ENCODE peak calls at places on chromosomes 11 and 22, in eight cellular contexts. D is ovary; J is substantia nigra; M is naive B cell; I is osteocyte; Y is stimulated activated naive CD4-positive, alpha-beta T cell; U is myocyte; F is upper lobe of right lung. X is an unnamed sample.

GRCh38 chr11:1854949-1855885 is 2.3 kb downstream of the LSP1 start:
- DNase-seq in M (no peak), U (no peak), D (no peak), Y (no peak), I (no peak), F (no peak), J (no peak), X (no peak)

GRCh38 chr22:46746620-46747019 is 8.6 kb upstream of the CERK start:
- DNase-seq in I (no peak), F (no peak), J (no peak), M (no peak), Y (no peak), U (no peak), D (no peak), X (no peak)

GRCh38 chr11:116644948-116645305 is 127.9 kb downstream of the BUD13 start:
- DNase-seq in F (no peak), U (no peak), D (no peak), M (no peak), Y (no peak), I (no peak), J (no peak), X (peak)

GRCh38 chr11:67609316-67609715 is 2.6 kb downstream of the NDUFV1 start:
- DNase-seq in J (no peak), M (no peak), F (no peak), U (no peak), D (no peak), I (no peak), Y (no peak), X (no peak)

GRCh38 chr22:49062155-49063039 is 765.3 kb downstream of the BRD1 start:
- DNase-seq in D (no peak), Y (no peak), F (peak), U (no peak), M (no peak), I (no peak), J (no peak), X (peak)

GRCh38 chr22:42646569-42647525 is 2.3 kb downstream of the CYB5R3 start:
- DNase-seq in J (no peak), I (no peak), F (peak), M (no peak), Y (no peak), U (peak), D (peak), X (no peak)

GRCh38 chr22:40009953-40010751 is 15.4 kb downstream of the FAM83F start:
- DNase-seq in I (no peak), D (no peak), J (no peak), U (no peak), F (no peak), M (no peak), Y (peak), X (no peak)

GRCh38 chr11:119416606-119417580 is 6.1 kb downstream of the THY1 start:
- DNase-seq in Y (no peak), J (no peak), I (peak), M (no peak), U (peak), D (no peak), F (no peak), X (no peak)

GRCh38 chr11:100823360-100823759 is 136.3 kb downstream of the ARHGAP42 start:
- DNase-seq in U (no peak), I (no peak), J (no peak), D (no peak), M (no peak), Y (no peak), F (no peak), X (no peak)

GRCh38 chr11:72191961-72192381 is at the start of gene FOLR1:
- DNase-seq in F (peak), U (peak), Y (no peak), I (no peak), D (no peak), J (no peak), M (no peak), X (peak)

GRCh38 chr11:62908468-62909072 is 12.6 kb downstream of the CHRM1 start:
- DNase-seq in Y (no peak), M (no peak), J (no peak), U (no peak), D (no peak), I (no peak), F (peak), X (no peak)

GRCh38 chr22:46777609-46777970 is 15.1 kb downstream of the TBC1D22A start:
- DNase-seq in M (peak), I (no peak), Y (peak), F (no peak), D (no peak), U (no peak), J (peak), X (no peak)

GRCh38 chr11:122724520-122724919 is 69.0 kb downstream of the UBASH3B start:
- DNase-seq in I (no peak), F (no peak), D (no peak), U (no peak), J (no peak), M (no peak), Y (no peak), X (no peak)

GRCh38 chr22:44443641-44444235 is 54.3 kb downstream of the RTL6 start:
- DNase-seq in M (no peak), F (peak), U (no peak), J (no peak), D (no peak), I (no peak), Y (no peak), X (no peak)

GRCh38 chr11:129143335-129143734 is 48.8 kb downstream of the ARHGAP32 start:
- DNase-seq in F (peak), I (peak), U (peak), Y (no peak), J (peak), D (no peak), M (no peak), X (peak)

GRCh38 chr11:101509911-101510310 is 73.9 kb downstream of the TRPC6 start:
- DNase-seq in J (no peak), F (no peak), D (no peak), I (no peak), U (no peak), M (no peak), Y (no peak), X (no peak)

GRCh38 chr11:1071571-1072115 is 3.0 kb upstream of the MUC2 start:
- DNase-seq in F (peak), I (no peak), J (no peak), M (no peak), Y (no peak), U (no peak), D (peak), X (no peak)

GRCh38 chr11:65066805-65067291 is 8.5 kb upstream of the NAALADL1 start:
- DNase-seq in D (no peak), I (no peak), F (no peak), Y (no peak), U (no peak), J (no peak), M (no peak), X (peak)

GRCh38 chr11:42025404-42025803 is 566.0 kb upstream of the LRRC4C start:
- DNase-seq in M (no peak), Y (no peak), I (no peak), U (no peak), F (no peak), D (no peak), J (no peak), X (no peak)

GRCh38 chr11:69198891-69199582 is 43.3 kb downstream of the SMIM38 start:
- DNase-seq in J (no peak), U (no peak), D (no peak), Y (no peak), I (no peak), M (no peak), F (peak), X (no peak)

GRCh38 chr11:16347928-16348685 is 8.2 kb downstream of the SOX6 start:
- DNase-seq in M (no peak), J (no peak), F (no peak), I (no peak), D (no peak), U (no peak), Y (no peak), X (no peak)

GRCh38 chr22:21735198-21736083 is at the start of gene YPEL1:
- DNase-seq in I (peak), J (peak), F (peak), Y (peak), M (peak), U (peak), D (peak), X (peak)

X was measured in ELF-1.